ENCODE peak calls at places on chromosome 12, in seven cellular contexts. I, S, U, V, C, J and R are unnamed samples.

GRCh38 chr12:115990241-115990640 is 287.3 kb downstream of the MED13L start:
- DNase-seq in I (no peak), S (no peak), U (no peak), V (no peak), C (no peak), J (no peak), R (no peak)

GRCh38 chr12:109741286-109741969 is 27.8 kb downstream of the FAM222A start:
- DNase-seq in I (no peak), S (no peak), U (no peak), V (no peak), C (peak), J (no peak), R (no peak)

GRCh38 chr12:122363782-122364181 is 58.7 kb downstream of the CLIP1 start:
- DNase-seq in I (no peak), S (no peak), U (no peak), V (no peak), C (no peak), J (no peak), R (no peak)

GRCh38 chr12:130752692-130753230 is 36.7 kb upstream of the RIMBP2 start:
- DNase-seq in I (no peak), S (no peak), U (no peak), V (no peak), C (peak), J (no peak), R (no peak)

GRCh38 chr12:50642035-50642451 is 121.9 kb upstream of the ATF1 start:
- DNase-seq in I (peak), S (no peak), U (no peak), V (peak), C (no peak), J (no peak), R (no peak)

GRCh38 chr12:54082402-54082892 is 28.8 kb downstream of the HOXC4 start:
- DNase-seq in I (no peak), S (no peak), U (no peak), V (peak), C (peak), J (no peak), R (no peak)

GRCh38 chr12:110739488-110739887 is 3.2 kb downstream of the PPP1CC start:
- DNase-seq in I (no peak), S (no peak), U (no peak), V (no peak), C (no peak), J (no peak), R (no peak)

GRCh38 chr12:123063535-123063934 is 83.1 kb downstream of the ARL6IP4 start:
- DNase-seq in I (peak), S (peak), U (no peak), V (peak), C (peak), J (no peak), R (no peak)

GRCh38 chr12:69602954-69603353 is 7.8 kb downstream of the LRRC10 start:
- DNase-seq in I (no peak), S (no peak), U (no peak), V (no peak), C (no peak), J (no peak), R (no peak)

GRCh38 chr12:95815635-95816212 is 25.2 kb upstream of the NTN4 start:
- DNase-seq in I (peak), S (no peak), U (no peak), V (no peak), C (peak), J (no peak), R (no peak)

DNA sequence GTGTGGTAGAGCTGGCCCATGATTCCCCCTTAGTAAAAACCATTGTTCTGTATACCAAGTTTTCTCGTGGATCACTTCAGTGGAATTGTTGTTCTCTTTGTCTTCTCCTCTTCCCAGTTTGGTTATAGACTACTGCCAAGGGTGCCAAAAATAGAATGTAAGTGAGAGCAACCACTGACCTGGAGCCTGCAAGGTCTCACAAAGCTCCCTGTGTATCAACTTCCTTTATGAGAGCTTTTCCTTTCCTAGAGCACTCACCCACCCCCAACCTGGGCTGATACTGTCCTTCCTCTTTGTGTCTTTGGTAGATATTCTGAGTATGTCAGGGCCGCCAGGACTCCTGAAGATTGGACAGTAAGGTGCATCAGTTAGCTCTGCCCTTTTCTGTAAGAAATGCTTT is 101.0 kb downstream of the SCN8A start:
- DNase-seq in I (no peak), S (no peak), U (no peak), V (no peak), C (no peak), J (no peak), R (no peak)
- TF ChIP-seq TAF1 in I (no peak), S (no peak), U (no peak), V (no peak), C (no peak), J (no peak), R (no peak)

DNA sequence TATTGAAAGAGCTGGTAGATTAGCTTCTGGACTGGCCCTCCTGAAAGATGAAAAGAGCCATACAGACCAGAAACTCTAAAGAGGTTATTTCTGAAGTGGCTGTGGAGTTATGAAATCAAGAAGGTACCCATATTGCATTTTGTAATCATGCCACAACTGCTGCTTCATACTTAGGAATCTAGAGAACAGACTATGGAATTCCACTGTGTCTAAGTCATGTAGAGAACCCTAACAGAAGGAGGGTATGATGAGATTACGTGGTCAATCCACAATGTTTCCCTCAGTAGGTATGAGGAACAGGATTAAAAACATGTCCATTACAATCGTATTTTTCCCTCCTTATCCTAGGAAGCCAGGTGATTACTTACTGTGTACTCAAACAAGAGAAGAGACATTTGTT is 708.8 kb downstream of the RERGL start:
- DNase-seq in I (no peak), S (no peak), U (no peak), V (no peak), C (no peak), J (no peak), R (no peak)
- TF ChIP-seq TAF1 in I (no peak), S (no peak), U (no peak), V (no peak), C (no peak), J (no peak), R (no peak)

DNA sequence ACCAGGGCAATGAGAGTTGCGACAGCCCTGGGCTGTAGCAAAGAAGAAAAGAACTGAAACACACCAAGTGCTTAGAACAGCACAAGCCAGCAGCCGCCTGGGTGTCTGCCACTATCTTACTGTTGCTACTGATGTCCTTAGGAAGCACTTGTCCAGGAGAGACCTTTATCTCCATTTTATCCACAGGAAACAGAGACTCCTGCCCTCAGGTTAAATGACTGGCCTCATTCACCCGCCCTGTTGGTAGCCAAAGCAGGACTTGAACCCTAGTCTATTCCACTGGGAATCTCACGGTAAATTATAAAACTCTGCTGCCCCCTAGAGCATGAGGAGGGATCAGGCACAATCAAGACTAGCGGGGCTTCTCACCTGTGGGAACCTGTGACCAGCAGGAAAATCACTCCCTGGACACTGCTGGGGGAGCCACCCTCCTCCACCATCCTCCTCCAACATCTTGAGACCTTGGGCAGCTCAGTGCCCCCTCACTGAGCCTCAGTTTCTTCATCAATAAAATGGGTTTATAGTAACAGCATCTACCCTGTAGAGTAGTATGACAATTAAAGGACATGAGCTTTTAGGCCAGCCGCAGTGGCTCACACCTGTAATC is 20.5 kb upstream of the TESC start:
- DNase-seq in I (peak), S (no peak), U (peak), V (peak), C (peak), J (no peak), R (peak)
- TF ChIP-seq TAF1 in I (no peak), S (no peak), U (no peak), V (no peak), C (no peak), J (no peak), R (no peak)

GRCh38 chr12:32885831-32886230 is 10.7 kb downstream of the PKP2 start:
- DNase-seq in I (no peak), S (no peak), U (no peak), V (no peak), C (no peak), J (no peak), R (no peak)
- TF ChIP-seq TAF1 in I (no peak), S (no peak), U (no peak), V (no peak), C (no peak), J (no peak), R (no peak)

GRCh38 chr12:105696-106095 is 39.1 kb downstream of the IQSEC3 start:
- DNase-seq in I (no peak), S (no peak), U (no peak), V (no peak), C (no peak), J (no peak), R (no peak)

GRCh38 chr12:106118-106561 is 39.6 kb downstream of the IQSEC3 start:
- DNase-seq in I (peak), S (no peak), U (peak), V (peak), C (no peak), J (peak), R (peak)

GRCh38 chr12:109872-110271 is 43.3 kb downstream of the IQSEC3 start:
- DNase-seq in I (no peak), S (no peak), U (no peak), V (no peak), C (no peak), J (no peak), R (no peak)

GRCh38 chr12:109446-109845 is 42.9 kb downstream of the IQSEC3 start:
- DNase-seq in I (no peak), S (no peak), U (no peak), V (no peak), C (no peak), J (no peak), R (no peak)

GRCh38 chr12:108594-108993 is 42.0 kb downstream of the IQSEC3 start:
- DNase-seq in I (no peak), S (no peak), U (no peak), V (no peak), C (peak), J (no peak), R (no peak)
- TF ChIP-seq TAF1 in I (no peak), S (no peak), U (no peak), V (no peak), C (no peak), J (no peak), R (no peak)

GRCh38 chr12:117570608-117571007 is 209.2 kb upstream of the NOS1 start:
- DNase-seq in I (no peak), S (no peak), U (no peak), V (no peak), C (no peak), J (no peak), R (no peak)

GRCh38 chr12:117577122-117577657 is 215.8 kb upstream of the NOS1 start:
- DNase-seq in I (no peak), S (no peak), U (no peak), V (no peak), C (peak), J (no peak), R (no peak)

GRCh38 chr12:117576053-117576452 is 214.6 kb upstream of the NOS1 start:
- DNase-seq in I (no peak), S (no peak), U (no peak), V (no peak), C (no peak), J (no peak), R (no peak)

GRCh38 chr12:117571321-117571720 is 209.9 kb upstream of the NOS1 start:
- DNase-seq in I (no peak), S (no peak), U (no peak), V (no peak), C (no peak), J (no peak), R (no peak)

GRCh38 chr12:117574655-117575054 is 213.2 kb upstream of the NOS1 start:
- DNase-seq in I (no peak), S (no peak), U (no peak), V (no peak), C (no peak), J (no peak), R (no peak)
- TF ChIP-seq TAF1 in I (no peak), S (no peak), U (no peak), V (no peak), C (no peak), J (no peak), R (no peak)

GRCh38 chr12:49126852-49127763 is 4.1 kb downstream of the TUBA1B start:
- DNase-seq in I (no peak), S (no peak), U (no peak), V (no peak), C (no peak), J (no peak), R (no peak)
- TF ChIP-seq TAF1 in I (no peak), S (no peak), U (no peak), V (no peak), C (no peak), J (no peak), R (no peak)

GRCh38 chr12:39125580-39125979 is 220.2 kb upstream of the CPNE8 start:
- DNase-seq in I (no peak), S (no peak), U (no peak), V (no peak), C (no peak), J (no peak), R (no peak)
- TF ChIP-seq TAF1 in I (no peak), S (no peak), U (no peak), V (no peak), C (no peak), J (no peak), R (no peak)